ENCODE peak calls at places on chromosomes 16 and 17, in ten cellular contexts. One of them, this sample, is unnamed.

GRCh38 chr17:73838815-73839214 is 194.6 kb upstream of the SDK2 start:
- DNase-seq in K562: no peak
- DNase-seq in upper lobe of left lung: no peak
- DNase-seq in transverse colon: no peak
- DNase-seq in HCT116: no peak
- DNase-seq in GM12878: no peak
- DNase-seq in stomach: no peak
- DNase-seq in Panc1: no peak
- DNase-seq in prostate gland: no peak
- DNase-seq in GM12891: no peak
- DNase-seq in this sample: no peak

GRCh38 chr17:81665205-81666091 is 957 bp downstream of the OXLD1 start:
- DNase-seq in transverse colon: peak; percentile 39
- DNase-seq in prostate gland: no peak
- DNase-seq in GM12878: no peak
- DNase-seq in K562: peak; percentile 55
- DNase-seq in stomach: no peak
- DNase-seq in HCT116: no peak
- DNase-seq in upper lobe of left lung: peak; percentile 42
- DNase-seq in Panc1: no peak
- DNase-seq in GM12891: peak; percentile 67
- DNase-seq in this sample: no peak

GRCh38 chr17:81391268-81391963 is 3.8 kb upstream of the BAHCC1 start:
- DNase-seq in K562: no peak
- DNase-seq in prostate gland: no peak
- DNase-seq in Panc1: no peak
- DNase-seq in GM12878: no peak
- DNase-seq in transverse colon: no peak
- DNase-seq in upper lobe of left lung: no peak
- DNase-seq in GM12891: no peak
- DNase-seq in stomach: no peak
- DNase-seq in HCT116: no peak
- DNase-seq in this sample: no peak

GRCh38 chr17:1197781-1198490 is 18.2 kb upstream of the ABR start:
- DNase-seq in GM12878: peak; percentile 97
- DNase-seq in prostate gland: no peak
- DNase-seq in Panc1: no peak
- DNase-seq in transverse colon: peak; percentile 82
- DNase-seq in K562: no peak
- DNase-seq in HCT116: no peak
- DNase-seq in stomach: peak; percentile 69
- DNase-seq in GM12891: peak; percentile 86
- DNase-seq in upper lobe of left lung: peak; percentile 90
- DNase-seq in this sample: no peak

GRCh38 chr17:65987988-65988387 is 203.9 kb downstream of the CEP112 start:
- DNase-seq in GM12891: no peak
- DNase-seq in upper lobe of left lung: no peak
- DNase-seq in Panc1: peak; percentile 25
- DNase-seq in K562: no peak
- DNase-seq in GM12878: peak; percentile 5
- DNase-seq in HCT116: peak; percentile 66
- DNase-seq in stomach: no peak
- DNase-seq in transverse colon: peak; percentile 11
- DNase-seq in prostate gland: peak; percentile 12
- DNase-seq in this sample: no peak

GRCh38 chr17:39578272-39578671 is 29.4 kb downstream of the NEUROD2 start:
- DNase-seq in transverse colon: no peak
- DNase-seq in HCT116: no peak
- DNase-seq in stomach: no peak
- DNase-seq in GM12878: no peak
- DNase-seq in K562: no peak
- DNase-seq in GM12891: no peak
- DNase-seq in upper lobe of left lung: no peak
- DNase-seq in Panc1: no peak
- DNase-seq in prostate gland: no peak
- DNase-seq in this sample: no peak

GRCh38 chr16:21523411-21524067 is 75.8 kb upstream of the METTL9 start:
- DNase-seq in K562: no peak
- DNase-seq in Panc1: no peak
- DNase-seq in transverse colon: no peak
- DNase-seq in GM12891: no peak
- DNase-seq in upper lobe of left lung: no peak
- DNase-seq in GM12878: no peak
- DNase-seq in stomach: no peak
- DNase-seq in HCT116: no peak
- DNase-seq in prostate gland: no peak
- DNase-seq in this sample: no peak

GRCh38 chr16:81554993-81555392 is 110.4 kb downstream of the CMIP start:
- DNase-seq in stomach: no peak
- DNase-seq in K562: no peak
- DNase-seq in prostate gland: no peak
- DNase-seq in GM12891: no peak
- DNase-seq in transverse colon: no peak
- DNase-seq in HCT116: no peak
- DNase-seq in upper lobe of left lung: no peak
- DNase-seq in Panc1: no peak
- DNase-seq in GM12878: no peak
- DNase-seq in this sample: no peak

GRCh38 chr17:55346658-55347057 is 75.0 kb downstream of the MMD start:
- DNase-seq in K562: no peak
- DNase-seq in transverse colon: no peak
- DNase-seq in GM12878: no peak
- DNase-seq in upper lobe of left lung: no peak
- DNase-seq in Panc1: no peak
- DNase-seq in stomach: no peak
- DNase-seq in GM12891: no peak
- DNase-seq in HCT116: no peak
- DNase-seq in prostate gland: no peak
- DNase-seq in this sample: no peak

GRCh38 chr17:50222922-50223321 is 21.5 kb upstream of the COL1A1 start:
- DNase-seq in HCT116: no peak
- DNase-seq in prostate gland: no peak
- DNase-seq in upper lobe of left lung: no peak
- DNase-seq in Panc1: no peak
- DNase-seq in transverse colon: no peak
- DNase-seq in stomach: no peak
- DNase-seq in K562: no peak
- DNase-seq in GM12891: no peak
- DNase-seq in GM12878: no peak
- DNase-seq in this sample: no peak

GRCh38 chr17:9173386-9173983 is 152.2 kb downstream of the NTN1 start:
- DNase-seq in GM12891: no peak
- DNase-seq in K562: no peak
- DNase-seq in HCT116: no peak
- DNase-seq in GM12878: no peak
- DNase-seq in stomach: no peak
- DNase-seq in Panc1: no peak
- DNase-seq in transverse colon: no peak
- DNase-seq in prostate gland: no peak
- DNase-seq in upper lobe of left lung: no peak
- DNase-seq in this sample: no peak
- TF ChIP-seq POLR2AphosphoS5 in GM12891: no peak
- TF ChIP-seq POLR2AphosphoS5 in K562: no peak
- TF ChIP-seq POLR2AphosphoS5 in HCT116: no peak
- TF ChIP-seq POLR2AphosphoS5 in GM12878: no peak
- TF ChIP-seq POLR2AphosphoS5 in stomach: no peak
- TF ChIP-seq POLR2AphosphoS5 in Panc1: no peak
- TF ChIP-seq POLR2AphosphoS5 in transverse colon: no peak
- TF ChIP-seq POLR2AphosphoS5 in prostate gland: no peak
- TF ChIP-seq POLR2AphosphoS5 in upper lobe of left lung: no peak
- TF ChIP-seq POLR2AphosphoS5 in this sample: no peak

GRCh38 chr17:9431620-9432019 is 144.0 kb downstream of the STX8 start:
- DNase-seq in upper lobe of left lung: no peak
- DNase-seq in transverse colon: no peak
- DNase-seq in stomach: no peak
- DNase-seq in GM12878: no peak
- DNase-seq in GM12891: no peak
- DNase-seq in prostate gland: no peak
- DNase-seq in K562: no peak
- DNase-seq in HCT116: no peak
- DNase-seq in Panc1: no peak
- DNase-seq in this sample: no peak
- TF ChIP-seq POLR2AphosphoS5 in upper lobe of left lung: no peak
- TF ChIP-seq POLR2AphosphoS5 in transverse colon: no peak
- TF ChIP-seq POLR2AphosphoS5 in stomach: no peak
- TF ChIP-seq POLR2AphosphoS5 in GM12878: no peak
- TF ChIP-seq POLR2AphosphoS5 in GM12891: no peak
- TF ChIP-seq POLR2AphosphoS5 in prostate gland: peak; percentile 25
- TF ChIP-seq POLR2AphosphoS5 in K562: no peak
- TF ChIP-seq POLR2AphosphoS5 in HCT116: no peak
- TF ChIP-seq POLR2AphosphoS5 in Panc1: no peak
- TF ChIP-seq POLR2AphosphoS5 in this sample: no peak

GRCh38 chr16:8763899-8764298 is 33.5 kb downstream of the TMEM186 start:
- DNase-seq in GM12891: no peak
- DNase-seq in transverse colon: no peak
- DNase-seq in Panc1: no peak
- DNase-seq in upper lobe of left lung: no peak
- DNase-seq in HCT116: no peak
- DNase-seq in GM12878: no peak
- DNase-seq in prostate gland: no peak
- DNase-seq in stomach: no peak
- DNase-seq in K562: no peak
- DNase-seq in this sample: no peak
- TF ChIP-seq POLR2AphosphoS5 in GM12891: no peak
- TF ChIP-seq POLR2AphosphoS5 in transverse colon: no peak
- TF ChIP-seq POLR2AphosphoS5 in Panc1: no peak
- TF ChIP-seq POLR2AphosphoS5 in upper lobe of left lung: no peak
- TF ChIP-seq POLR2AphosphoS5 in HCT116: no peak
- TF ChIP-seq POLR2AphosphoS5 in GM12878: no peak
- TF ChIP-seq POLR2AphosphoS5 in prostate gland: no peak
- TF ChIP-seq POLR2AphosphoS5 in stomach: no peak
- TF ChIP-seq POLR2AphosphoS5 in K562: no peak
- TF ChIP-seq POLR2AphosphoS5 in this sample: no peak

GRCh38 chr16:57482845-57483545 is 3.3 kb downstream of the DOK4 start:
- DNase-seq in GM12878: no peak
- DNase-seq in upper lobe of left lung: no peak
- DNase-seq in Panc1: no peak
- DNase-seq in prostate gland: no peak
- DNase-seq in stomach: peak; percentile 59
- DNase-seq in K562: no peak
- DNase-seq in transverse colon: no peak
- DNase-seq in GM12891: no peak
- DNase-seq in HCT116: no peak
- DNase-seq in this sample: no peak
- TF ChIP-seq POLR2AphosphoS5 in GM12878: no peak
- TF ChIP-seq POLR2AphosphoS5 in upper lobe of left lung: no peak
- TF ChIP-seq POLR2AphosphoS5 in Panc1: no peak
- TF ChIP-seq POLR2AphosphoS5 in prostate gland: no peak
- TF ChIP-seq POLR2AphosphoS5 in stomach: no peak
- TF ChIP-seq POLR2AphosphoS5 in K562: no peak
- TF ChIP-seq POLR2AphosphoS5 in transverse colon: no peak
- TF ChIP-seq POLR2AphosphoS5 in GM12891: no peak
- TF ChIP-seq POLR2AphosphoS5 in HCT116: no peak
- TF ChIP-seq POLR2AphosphoS5 in this sample: no peak

GRCh38 chr16:85954927-85955539 is 56.1 kb downstream of the IRF8 start:
- DNase-seq in transverse colon: no peak
- DNase-seq in Panc1: no peak
- DNase-seq in K562: no peak
- DNase-seq in HCT116: no peak
- DNase-seq in GM12878: no peak
- DNase-seq in GM12891: no peak
- DNase-seq in prostate gland: no peak
- DNase-seq in upper lobe of left lung: no peak
- DNase-seq in stomach: no peak
- DNase-seq in this sample: no peak

GRCh38 chr16:85949787-85950186 is 50.8 kb downstream of the IRF8 start:
- DNase-seq in GM12878: no peak
- DNase-seq in GM12891: no peak
- DNase-seq in transverse colon: no peak
- DNase-seq in stomach: no peak
- DNase-seq in HCT116: no peak
- DNase-seq in prostate gland: no peak
- DNase-seq in K562: no peak
- DNase-seq in Panc1: no peak
- DNase-seq in upper lobe of left lung: no peak
- DNase-seq in this sample: no peak

GRCh38 chr16:85950519-85950918 is 51.6 kb downstream of the IRF8 start:
- DNase-seq in upper lobe of left lung: no peak
- DNase-seq in HCT116: no peak
- DNase-seq in stomach: no peak
- DNase-seq in K562: no peak
- DNase-seq in GM12891: no peak
- DNase-seq in transverse colon: no peak
- DNase-seq in GM12878: no peak
- DNase-seq in Panc1: no peak
- DNase-seq in prostate gland: no peak
- DNase-seq in this sample: no peak

GRCh38 chr16:85948870-85949269 is 49.9 kb downstream of the IRF8 start:
- DNase-seq in stomach: no peak
- DNase-seq in GM12878: peak; percentile 36
- DNase-seq in upper lobe of left lung: no peak
- DNase-seq in prostate gland: no peak
- DNase-seq in HCT116: no peak
- DNase-seq in GM12891: no peak
- DNase-seq in transverse colon: no peak
- DNase-seq in K562: no peak
- DNase-seq in Panc1: no peak
- DNase-seq in this sample: no peak

GRCh38 chr16:85952197-85952596 is 53.2 kb downstream of the IRF8 start:
- DNase-seq in stomach: no peak
- DNase-seq in GM12878: no peak
- DNase-seq in upper lobe of left lung: no peak
- DNase-seq in transverse colon: no peak
- DNase-seq in GM12891: no peak
- DNase-seq in HCT116: no peak
- DNase-seq in prostate gland: no peak
- DNase-seq in K562: no peak
- DNase-seq in Panc1: no peak
- DNase-seq in this sample: no peak
- TF ChIP-seq POLR2AphosphoS5 in stomach: no peak
- TF ChIP-seq POLR2AphosphoS5 in GM12878: no peak
- TF ChIP-seq POLR2AphosphoS5 in upper lobe of left lung: no peak
- TF ChIP-seq POLR2AphosphoS5 in transverse colon: no peak
- TF ChIP-seq POLR2AphosphoS5 in GM12891: no peak
- TF ChIP-seq POLR2AphosphoS5 in HCT116: no peak
- TF ChIP-seq POLR2AphosphoS5 in prostate gland: no peak
- TF ChIP-seq POLR2AphosphoS5 in K562: no peak
- TF ChIP-seq POLR2AphosphoS5 in Panc1: no peak
- TF ChIP-seq POLR2AphosphoS5 in this sample: no peak

DNA sequence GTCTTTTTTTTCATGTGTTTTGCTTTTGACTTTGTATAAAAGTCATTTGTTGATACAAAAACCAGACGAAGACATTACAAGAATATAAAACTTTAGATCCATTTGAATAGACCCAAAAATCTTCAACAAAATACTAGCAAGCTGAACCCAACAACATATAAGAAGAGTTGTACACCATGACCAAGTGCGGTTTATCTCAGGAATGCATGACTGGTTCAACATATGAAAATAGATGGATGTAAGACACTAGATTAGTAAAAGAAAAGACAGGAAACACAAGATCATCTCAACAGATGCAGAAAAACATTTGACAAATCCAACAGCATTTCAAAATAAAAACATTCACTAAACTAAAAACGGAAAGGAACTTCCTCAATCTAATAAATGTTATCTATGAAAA is 69.0 kb downstream of the TBC1D16 start:
- DNase-seq in Panc1: no peak
- DNase-seq in GM12878: no peak
- DNase-seq in transverse colon: no peak
- DNase-seq in HCT116: no peak
- DNase-seq in upper lobe of left lung: no peak
- DNase-seq in GM12891: no peak
- DNase-seq in stomach: no peak
- DNase-seq in prostate gland: no peak
- DNase-seq in K562: no peak
- DNase-seq in this sample: no peak
- TF ChIP-seq POLR2AphosphoS5 in Panc1: no peak
- TF ChIP-seq POLR2AphosphoS5 in GM12878: no peak
- TF ChIP-seq POLR2AphosphoS5 in transverse colon: no peak
- TF ChIP-seq POLR2AphosphoS5 in HCT116: no peak
- TF ChIP-seq POLR2AphosphoS5 in upper lobe of left lung: no peak
- TF ChIP-seq POLR2AphosphoS5 in GM12891: no peak
- TF ChIP-seq POLR2AphosphoS5 in stomach: no peak
- TF ChIP-seq POLR2AphosphoS5 in prostate gland: no peak
- TF ChIP-seq POLR2AphosphoS5 in K562: no peak
- TF ChIP-seq POLR2AphosphoS5 in this sample: no peak